ENCODE peak calls at places on chromosomes 7 and 10, in ten cellular contexts. G is transverse colon, P is stomach, D is brain microvascular endothelial cell, M is MM.1S, N is psoas muscle, F is caudate nucleus, V is sigmoid colon, S is lower lobe of right lung, R is adrenal gland. B is an unnamed sample.

GRCh38 chr7:135349746-135350145 is 116.1 kb downstream of the STRA8 start:
- DNase-seq in M (no peak), S (no peak), V (no peak), N (no peak), G (no peak), F (no peak), D (peak; percentile 20), P (no peak), R (no peak), B (no peak)

GRCh38 chr10:24350111-24350921 is 141.4 kb downstream of the KIAA1217 start:
- DNase-seq in F (no peak), S (no peak), M (no peak), G (no peak), V (no peak), R (no peak), P (no peak), N (no peak), D (peak; percentile 41), B (no peak)

GRCh38 chr7:44081266-44081748 is 1.0 kb downstream of the POLM start:
- DNase-seq in R (no peak), M (peak; percentile 25), S (peak; percentile 46), V (no peak), P (no peak), F (no peak), G (no peak), N (peak; percentile 2), D (no peak), B (no peak)

GRCh38 chr7:73861305-73861704 is 346 bp downstream of the TMEM270 start:
- DNase-seq in D (no peak), R (no peak), V (no peak), M (no peak), F (no peak), S (no peak), G (no peak), N (no peak), P (no peak), B (no peak)

GRCh38 chr7:5422324-5423271 is 1.0 kb downstream of the TNRC18 start:
- DNase-seq in D (no peak), F (no peak), M (no peak), P (no peak), S (peak; percentile 63), R (peak; percentile 43), N (no peak), V (no peak), G (no peak), B (no peak)

GRCh38 chr7:143979999-143980398 is 20.1 kb upstream of the OR6B1 start:
- DNase-seq in S (no peak), F (no peak), V (no peak), G (no peak), N (no peak), M (no peak), P (peak; percentile 31), R (no peak), D (no peak), B (no peak)

GRCh38 chr7:81111358-81111757 is 192.5 kb upstream of the SEMA3C start:
- DNase-seq in D (peak; percentile 96), F (no peak), V (no peak), G (no peak), R (no peak), M (no peak), N (no peak), S (no peak), P (no peak), B (peak; percentile 66)

GRCh38 chr10:125953778-125954385 is 57.5 kb downstream of the FANK1 start:
- DNase-seq in S (no peak), R (no peak), N (no peak), D (no peak), M (no peak), G (no peak), P (no peak), F (no peak), V (no peak), B (no peak)

GRCh38 chr7:6577369-6578113 is at the start of gene ZDHHC4:
- DNase-seq in N (peak; percentile 93), P (peak; percentile 89), S (peak; percentile 94), D (peak; percentile 76), R (peak; percentile 89), F (peak; percentile 27), G (peak; percentile 90), M (peak; percentile 93), V (peak; percentile 93), B (no peak)

GRCh38 chr7:6579446-6579845 is 2.2 kb downstream of the ZDHHC4 start:
- DNase-seq in F (no peak), M (no peak), N (no peak), P (no peak), G (no peak), V (no peak), S (no peak), R (no peak), D (peak; percentile 27), B (no peak)

GRCh38 chr7:6576024-6576866 is 1.0 kb upstream of the ZDHHC4 start:
- DNase-seq in V (no peak), R (no peak), N (no peak), F (no peak), D (no peak), M (no peak), P (no peak), G (no peak), S (no peak), B (no peak)

GRCh38 chr7:6575246-6576023 is 1.8 kb upstream of the ZDHHC4 start:
- DNase-seq in F (no peak), N (no peak), G (no peak), S (no peak), R (no peak), P (no peak), V (no peak), M (no peak), D (no peak), B (no peak)

GRCh38 chr7:6578114-6579084 is 1.1 kb downstream of the ZDHHC4 start:
- DNase-seq in G (no peak), P (no peak), D (no peak), S (no peak), F (no peak), M (no peak), R (no peak), N (no peak), V (no peak), B (no peak)
- H3K27ac ChIP-seq in G (peak overlapping the region; percentile 88), P (peak overlapping the region; percentile 95), D (no peak overlapping the region), S (peak overlapping the region; percentile 93), F (no peak overlapping the region), M (no peak overlapping the region), R (peak overlapping the region; percentile 84), N (peak overlapping the region; percentile 95), V (peak overlapping the region; percentile 96), B (peak overlapping the region; percentile 78)

GRCh38 chr10:35574924-35575352 is 30.2 kb upstream of the GJD4 start:
- DNase-seq in M (no peak), R (no peak), D (peak; percentile 97), V (no peak), S (no peak), F (no peak), P (no peak), N (no peak), G (no peak), B (no peak)

GRCh38 chr10:35577915-35578607 is 27.1 kb upstream of the GJD4 start:
- DNase-seq in P (no peak), V (no peak), S (no peak), N (no peak), G (no peak), F (no peak), D (no peak), M (no peak), R (no peak), B (no peak)

GRCh38 chr10:35576730-35577129 is 28.4 kb upstream of the GJD4 start:
- DNase-seq in F (no peak), G (no peak), S (no peak), P (no peak), V (no peak), M (no peak), N (no peak), R (no peak), D (no peak), B (no peak)

GRCh38 chr10:35573786-35574185 is 31.4 kb upstream of the GJD4 start:
- DNase-seq in F (no peak), R (no peak), N (no peak), D (no peak), S (no peak), P (no peak), M (no peak), V (no peak), G (no peak), B (no peak)

DNA sequence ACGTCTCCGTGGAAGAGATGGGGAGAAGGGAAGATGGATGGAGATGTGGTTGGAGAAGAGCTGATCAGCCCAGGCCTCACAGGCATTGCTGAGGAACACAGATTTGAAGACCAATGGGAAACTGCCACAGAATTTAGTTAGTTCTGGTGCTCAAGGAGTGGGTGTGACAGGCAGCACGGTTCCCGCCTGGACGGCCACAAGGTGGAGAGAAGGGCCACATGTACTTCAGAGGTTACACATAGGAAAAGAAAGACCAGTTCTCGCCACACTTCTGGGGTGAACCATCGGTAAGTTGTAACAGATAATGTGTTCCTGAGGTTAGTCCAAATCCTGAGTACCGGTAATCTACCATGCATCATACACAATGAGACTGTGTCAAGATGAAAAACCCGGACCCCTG is 29.5 kb upstream of the GJD4 start:
- DNase-seq in D (no peak), M (no peak), P (no peak), S (no peak), R (no peak), V (no peak), F (no peak), N (no peak), G (no peak), B (no peak)
- H3K27ac ChIP-seq in D (peak overlapping the region; percentile 92), M (no peak overlapping the region), P (no peak overlapping the region), S (no peak overlapping the region), R (no peak overlapping the region), V (no peak overlapping the region), F (no peak overlapping the region), N (no peak overlapping the region), G (no peak overlapping the region), B (no peak overlapping the region)

GRCh38 chr7:47404005-47404404 is 177.9 kb downstream of the TNS3 start:
- DNase-seq in D (peak; percentile 40), S (no peak), M (no peak), G (peak; percentile 2), V (no peak), N (no peak), R (no peak), P (peak; percentile 26), F (no peak), B (no peak)

GRCh38 chr7:47406766-47407129 is 175.2 kb downstream of the TNS3 start:
- DNase-seq in D (no peak), S (no peak), R (no peak), P (no peak), V (no peak), F (no peak), G (no peak), M (no peak), N (no peak), B (no peak)

GRCh38 chr7:47405921-47406765 is 175.8 kb downstream of the TNS3 start:
- DNase-seq in R (peak; percentile 95), N (peak; percentile 61), M (no peak), P (peak; percentile 93), F (no peak), D (no peak), S (peak; percentile 91), G (peak; percentile 73), V (peak; percentile 88), B (peak; percentile 12)

GRCh38 chr7:47407136-47407535 is 174.8 kb downstream of the TNS3 start:
- DNase-seq in N (no peak), S (no peak), D (no peak), G (peak; percentile 7), M (no peak), P (peak; percentile 23), R (no peak), F (no peak), V (peak; percentile 53), B (no peak)

DNA sequence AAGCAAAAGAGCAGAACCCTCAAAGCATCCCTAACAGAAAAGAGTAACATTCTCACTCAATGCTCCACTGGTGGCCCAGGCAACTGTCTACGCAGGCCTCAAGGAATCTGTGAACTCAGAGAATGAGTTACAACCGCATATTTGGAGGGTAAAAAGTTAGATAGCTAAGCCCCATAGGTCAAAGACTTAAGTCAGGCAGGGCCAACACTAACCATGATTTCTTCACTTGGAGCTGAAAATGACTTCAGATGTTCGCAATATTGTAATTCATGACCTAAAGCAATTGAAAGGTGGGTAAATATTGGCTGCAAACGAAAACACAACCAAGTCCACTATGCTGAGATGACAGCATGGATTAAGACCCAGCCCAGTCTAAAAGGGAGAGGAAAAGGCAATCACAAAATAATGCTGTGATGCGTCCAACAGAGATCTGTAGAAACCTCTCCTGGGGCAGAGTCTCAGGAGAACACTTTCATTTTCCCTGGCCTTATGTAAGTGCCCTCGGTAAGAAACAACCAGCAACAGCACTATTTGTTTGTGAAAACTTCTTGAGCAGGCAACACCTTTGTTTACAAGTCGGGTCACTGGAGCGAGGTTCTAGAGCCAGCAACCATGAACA is 176.5 kb downstream of the TNS3 start:
- DNase-seq in N (no peak), V (no peak), F (no peak), R (no peak), S (no peak), P (no peak), M (no peak), G (no peak), D (no peak), B (peak; percentile 8)
- H3K27ac ChIP-seq in N (peak overlapping the region; percentile 65), V (peak overlapping the region; percentile 77), F (peak overlapping the region; percentile 78), R (peak overlapping the region; percentile 30), S (peak overlapping the region; percentile 79), P (peak overlapping the region; percentile 84), M (no peak overlapping the region), G (peak overlapping the region; percentile 93), D (no peak overlapping the region), B (no peak overlapping the region)

DNA sequence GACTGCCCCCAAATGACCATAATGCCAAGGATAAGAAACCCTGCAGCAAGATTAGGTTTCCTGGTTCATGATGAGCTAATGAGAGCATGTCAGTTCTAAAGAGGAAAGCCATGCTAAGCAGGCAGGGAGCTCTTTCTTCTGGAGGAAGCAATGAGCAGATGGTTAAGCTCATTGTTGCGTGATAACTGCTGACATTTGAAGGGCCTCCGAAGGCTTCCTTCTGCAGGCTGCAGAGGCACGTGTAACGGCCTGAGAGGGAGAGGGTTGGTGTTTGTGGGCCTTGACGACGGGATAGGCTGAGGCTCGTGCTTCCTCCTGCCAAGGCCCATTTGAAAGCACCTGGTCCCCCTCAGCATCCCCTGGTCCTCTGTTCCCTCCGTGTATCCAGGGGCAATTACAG is 63.5 kb upstream of the BTBD16 start:
- DNase-seq in F (no peak), M (no peak), R (no peak), G (no peak), V (no peak), N (no peak), S (no peak), D (no peak), P (no peak), B (no peak)
- H3K27ac ChIP-seq in F (no peak overlapping the region), M (no peak overlapping the region), R (no peak overlapping the region), G (no peak overlapping the region), V (no peak overlapping the region), N (peak overlapping the region; percentile 46), S (no peak overlapping the region), D (no peak overlapping the region), P (no peak overlapping the region), B (no peak overlapping the region)